ENCODE peak calls at places on chromosome 3, in nine cellular contexts. X is right cardiac atrium, T is HepG2, A is left ventricle myocardium inferior, Y is lower lobe of right lung, G is A549, H is A673, W is heart left ventricle, P is upper lobe of right lung. M is an unnamed sample. For H3K4me1, the result is how much of the 10 kb centered on the place peaks cover.

GRCh38 chr3:122969585-122970453 is 57.7 kb downstream of the SEMA5B start:
- DNase-seq in X (no peak), T (no peak), A (no peak), Y (no peak), G (no peak), H (no peak), W (no peak), P (no peak), M (no peak)

GRCh38 chr3:69691860-69692259 is 47.4 kb upstream of the MITF start:
- DNase-seq in X (no peak), T (no peak), A (no peak), Y (no peak), G (no peak), H (peak), W (no peak), P (no peak), M (no peak)

GRCh38 chr3:37773471-37773870 is 88.2 kb upstream of the CTDSPL start:
- DNase-seq in X (no peak), T (no peak), A (no peak), Y (no peak), G (no peak), H (no peak), W (no peak), P (no peak), M (no peak)

GRCh38 chr3:191336833-191337232 is 6.5 kb upstream of the UTS2B start:
- DNase-seq in X (no peak), T (no peak), A (no peak), Y (no peak), G (no peak), H (peak), W (no peak), P (no peak), M (no peak)

GRCh38 chr3:140164922-140165590 is 230.1 kb downstream of the CLSTN2 start:
- DNase-seq in X (no peak), T (no peak), A (no peak), Y (no peak), G (no peak), H (peak), W (no peak), P (no peak), M (no peak)

GRCh38 chr3:31550452-31551251 is 17.9 kb downstream of the STT3B start:
- DNase-seq in X (no peak), T (peak), A (no peak), Y (no peak), G (peak), H (peak), W (no peak), P (no peak), M (peak)

GRCh38 chr3:156304406-156304805 is 184.0 kb downstream of the KCNAB1 start:
- DNase-seq in X (no peak), T (no peak), A (no peak), Y (no peak), G (no peak), H (no peak), W (no peak), P (no peak), M (peak)

GRCh38 chr3:40800343-40800742 is 275.6 kb downstream of the ZNF621 start:
- DNase-seq in X (no peak), T (peak), A (no peak), Y (no peak), G (peak), H (no peak), W (no peak), P (no peak), M (peak)

GRCh38 chr3:107240183-107241091 is 136.8 kb upstream of the CCDC54 start:
- DNase-seq in X (peak), T (peak), A (peak), Y (peak), G (peak), H (peak), W (peak), P (peak), M (peak)

GRCh38 chr3:108099679-108100428 is 9.0 kb upstream of the CD47 start:
- DNase-seq in X (no peak), T (no peak), A (peak), Y (peak), G (no peak), H (no peak), W (no peak), P (peak), M (no peak)

GRCh38 chr3:71725279-71725991 is at the start of gene EIF4E3:
- DNase-seq in X (peak), T (no peak), A (peak), Y (peak), G (no peak), H (no peak), W (peak), P (peak), M (no peak)

GRCh38 chr3:167361356-167361755 is 18.7 kb downstream of the ZBBX start:
- DNase-seq in X (no peak), T (no peak), A (no peak), Y (no peak), G (no peak), H (no peak), W (no peak), P (no peak), M (no peak)

GRCh38 chr3:126021224-126021623 is 52.2 kb downstream of the ROPN1B start:
- DNase-seq in X (no peak), T (no peak), A (no peak), Y (no peak), G (no peak), H (no peak), W (no peak), P (no peak), M (no peak)

GRCh38 chr3:34005886-34006285 is 207.5 kb downstream of the PDCD6IP start:
- DNase-seq in X (no peak), T (no peak), A (no peak), Y (no peak), G (no peak), H (no peak), W (no peak), P (no peak), M (no peak)

GRCh38 chr3:114562557-114562956 is 268.7 kb downstream of the TIGIT start:
- DNase-seq in X (no peak), T (no peak), A (no peak), Y (no peak), G (no peak), H (no peak), W (no peak), P (no peak), M (no peak)

GRCh38 chr3:150414989-150415388 is 6.9 kb downstream of the TSC22D2 start:
- DNase-seq in X (no peak), T (no peak), A (no peak), Y (no peak), G (no peak), H (no peak), W (no peak), P (no peak), M (no peak)

GRCh38 chr3:83034806-83035703 is 1273.6 kb upstream of the GBE1 start:
- DNase-seq in X (no peak), T (no peak), A (no peak), Y (peak), G (no peak), H (no peak), W (peak), P (peak), M (no peak)

GRCh38 chr3:54902286-54902685 is 25.6 kb downstream of the LRTM1 start:
- DNase-seq in X (no peak), T (no peak), A (no peak), Y (no peak), G (no peak), H (no peak), W (no peak), P (no peak), M (no peak)

GRCh38 chr3:187997490-187997889 is 156.5 kb upstream of the LPP start:
- DNase-seq in X (no peak), T (no peak), A (no peak), Y (no peak), G (no peak), H (no peak), W (no peak), P (no peak), M (no peak)

GRCh38 chr3:81789686-81790085 is 28.2 kb upstream of the GBE1 start:
- DNase-seq in X (no peak), T (no peak), A (no peak), Y (no peak), G (no peak), H (no peak), W (no peak), P (no peak), M (peak)

GRCh38 chr3:16899919-16900318 is 15.2 kb downstream of the PLCL2 start:
- DNase-seq in X (no peak), T (no peak), A (no peak), Y (no peak), G (no peak), H (no peak), W (no peak), P (no peak), M (no peak)

GRCh38 chr3:68256635-68257034 is 602.2 kb upstream of the SUCLG2 start:
- DNase-seq in X (no peak), T (no peak), A (no peak), Y (no peak), G (peak), H (peak), W (no peak), P (no peak), M (no peak)

GRCh38 chr3:49493901-49494300 is 23.8 kb downstream of the DAG1 start:
- DNase-seq in X (no peak), T (no peak), A (no peak), Y (no peak), G (no peak), H (no peak), W (no peak), P (no peak), M (no peak)

GRCh38 chr3:108117245-108117644 is 26.4 kb upstream of the CD47 start:
- DNase-seq in X (no peak), T (no peak), A (no peak), Y (no peak), G (no peak), H (no peak), W (no peak), P (no peak), M (no peak)

GRCh38 chr3:187211532-187212274 is 14.4 kb downstream of the RTP1 start:
- DNase-seq in X (no peak), T (no peak), A (no peak), Y (no peak), G (no peak), H (no peak), W (no peak), P (no peak), M (no peak)

GRCh38 chr3:44529927-44530326 is 25.1 kb upstream of the ZKSCAN7 start:
- DNase-seq in X (no peak), T (no peak), A (no peak), Y (no peak), G (no peak), H (no peak), W (no peak), P (no peak), M (peak)

GRCh38 chr3:165532851-165533250 is 304.4 kb downstream of the BCHE start:
- DNase-seq in X (no peak), T (no peak), A (no peak), Y (no peak), G (no peak), H (no peak), W (no peak), P (no peak), M (no peak)
- H3K4me1 ChIP-seq in X (under half), T (under half), A (under half), Y (under half), G (under half), H (under half), W (under half), P (under half), M (under half)

GRCh38 chr3:152386208-152386607 is 117.5 kb downstream of the MBNL1 start:
- DNase-seq in X (no peak), T (no peak), A (no peak), Y (no peak), G (no peak), H (no peak), W (no peak), P (no peak), M (no peak)
- H3K4me1 ChIP-seq in X (under half), T (half or more), A (half or more), Y (half or more), G (half or more), H (under half), W (half or more), P (half or more), M (under half)

GRCh38 chr3:142863965-142864924 is 24.6 kb downstream of the PCOLCE2 start:
- DNase-seq in X (no peak), T (no peak), A (no peak), Y (no peak), G (no peak), H (peak), W (no peak), P (no peak), M (no peak)
- H3K4me1 ChIP-seq in X (under half), T (under half), A (under half), Y (under half), G (under half), H (under half), W (under half), P (under half), M (under half)

GRCh38 chr3:12120374-12121140 is 38.2 kb downstream of the TIMP4 start:
- DNase-seq in X (no peak), T (no peak), A (no peak), Y (no peak), G (no peak), H (no peak), W (no peak), P (no peak), M (peak)
- H3K4me1 ChIP-seq in X (under half), T (under half), A (under half), Y (under half), G (under half), H (under half), W (under half), P (under half), M (under half)

GRCh38 chr3:172261053-172261452 is 187.2 kb downstream of the GHSR start:
- DNase-seq in X (no peak), T (no peak), A (no peak), Y (no peak), G (no peak), H (no peak), W (no peak), P (no peak), M (no peak)
- H3K4me1 ChIP-seq in X (under half), T (under half), A (half or more), Y (half or more), G (half or more), H (under half), W (half or more), P (under half), M (under half)

GRCh38 chr3:193960485-193961172 is 175.3 kb upstream of the HES1 start:
- DNase-seq in X (peak), T (no peak), A (no peak), Y (no peak), G (no peak), H (peak), W (no peak), P (no peak), M (peak)
- H3K4me1 ChIP-seq in X (under half), T (under half), A (under half), Y (under half), G (under half), H (under half), W (under half), P (under half), M (under half)

GRCh38 chr3:4981688-4982494 is 2.7 kb downstream of the BHLHE40 start:
- DNase-seq in X (no peak), T (peak), A (no peak), Y (no peak), G (peak), H (no peak), W (no peak), P (no peak), M (peak)
- H3K4me1 ChIP-seq in X (under half), T (under half), A (half or more), Y (half or more), G (under half), H (under half), W (half or more), P (half or more), M (half or more)